ENCODE peak calls at places on chromosomes 4 and X, in nine cellular contexts. C is gastrocnemius medialis, Z is suprapubic skin, Q is psoas muscle, J is left ventricle myocardium inferior, Y is sigmoid colon, H is Panc1, X is endodermal cell, W is cardiac muscle cell. P is an unnamed sample.
A peak's percentile ranks its signal among the peaks of the same experiment; 100 is the strongest.

GRCh38 chr4:127151941-127152340 is 480.8 kb upstream of the INTU start:
- DNase-seq in C (no peak), Z (no peak), Q (no peak), J (no peak), Y (no peak), H (no peak), X (no peak), W (no peak), P (no peak)

GRCh38 chrX:71128915-71129765 is 10.7 kb downstream of the MED12 start:
- DNase-seq in C (peak; percentile 31), Z (no peak), Q (peak; percentile 58), J (peak; percentile 59), Y (peak; percentile 80), H (no peak), X (peak; percentile 88), W (peak; percentile 68), P (peak; percentile 83)

GRCh38 chr4:168183717-168184571 is 91.6 kb downstream of the ANXA10 start:
- DNase-seq in C (no peak), Z (no peak), Q (no peak), J (no peak), Y (no peak), H (peak; percentile 24), X (no peak), W (peak; percentile 59), P (no peak)

GRCh38 chr4:146776691-146777090 is 138.0 kb downstream of the POU4F2 start:
- DNase-seq in C (no peak), Z (no peak), Q (no peak), J (no peak), Y (no peak), H (no peak), X (no peak), W (no peak), P (no peak)

GRCh38 chr4:32776435-32777203 is 2056.4 kb downstream of the PCDH7 start:
- DNase-seq in C (no peak), Z (no peak), Q (no peak), J (no peak), Y (no peak), H (no peak), X (no peak), W (no peak), P (no peak)

GRCh38 chr4:48311896-48312295 is 29.4 kb upstream of the SLAIN2 start:
- DNase-seq in C (no peak), Z (no peak), Q (no peak), J (no peak), Y (no peak), H (no peak), X (no peak), W (peak; percentile 7), P (no peak)

GRCh38 chr4:176448761-176449160 is 129.0 kb downstream of the SPCS3 start:
- DNase-seq in C (no peak), Z (no peak), Q (no peak), J (no peak), Y (no peak), H (no peak), X (no peak), W (no peak), P (no peak)

GRCh38 chr4:127648061-127648460 is 15.3 kb downstream of the INTU start:
- DNase-seq in C (no peak), Z (no peak), Q (no peak), J (no peak), Y (no peak), H (no peak), X (no peak), W (no peak), P (no peak)

GRCh38 chrX:44996282-44996681 is 123.3 kb downstream of the KDM6A start:
- DNase-seq in C (no peak), Z (no peak), Q (no peak), J (no peak), Y (no peak), H (no peak), X (no peak), W (no peak), P (no peak)

GRCh38 chrX:68841251-68842049 is 12.6 kb downstream of the EFNB1 start:
- DNase-seq in C (no peak), Z (no peak), Q (no peak), J (peak; percentile 24), Y (no peak), H (no peak), X (no peak), W (no peak), P (peak; percentile 80)

GRCh38 chr4:118767109-118767508 is 68.8 kb downstream of the SEC24D start:
- DNase-seq in C (no peak), Z (no peak), Q (no peak), J (no peak), Y (no peak), H (no peak), X (no peak), W (no peak), P (no peak)

GRCh38 chr4:153533387-153533786 is 67.2 kb downstream of the TMEM131L start:
- DNase-seq in C (no peak), Z (no peak), Q (no peak), J (no peak), Y (no peak), H (no peak), X (no peak), W (no peak), P (no peak)

GRCh38 chr4:34178476-34178875 is 2065.8 kb downstream of the ARAP2 start:
- DNase-seq in C (no peak), Z (no peak), Q (no peak), J (no peak), Y (no peak), H (no peak), X (no peak), W (no peak), P (no peak)

GRCh38 chr4:7206856-7207567 is 14.7 kb downstream of the SORCS2 start:
- DNase-seq in C (peak; percentile 81), Z (no peak), Q (peak; percentile 89), J (peak; percentile 86), Y (peak; percentile 95), H (no peak), X (peak; percentile 83), W (peak; percentile 92), P (peak; percentile 64)

GRCh38 chr4:79881407-79881806 is 191.6 kb downstream of the ANTXR2 start:
- DNase-seq in C (no peak), Z (no peak), Q (no peak), J (no peak), Y (no peak), H (no peak), X (no peak), W (no peak), P (no peak)

GRCh38 chr4:26590639-26591038 is 6.8 kb downstream of the TBC1D19 start:
- DNase-seq in C (no peak), Z (no peak), Q (no peak), J (no peak), Y (no peak), H (no peak), X (no peak), W (peak; percentile 17), P (no peak)

GRCh38 chrX:2926664-2927275 is 2.4 kb downstream of the ARSD start:
- DNase-seq in C (no peak), Z (no peak), Q (no peak), J (no peak), Y (no peak), H (no peak), X (no peak), W (no peak), P (no peak)

GRCh38 chr4:127503111-127503510 is 129.6 kb upstream of the INTU start:
- DNase-seq in C (no peak), Z (no peak), Q (no peak), J (no peak), Y (no peak), H (no peak), X (no peak), W (no peak), P (no peak)

GRCh38 chr4:113976937-113977855 is 2.3 kb downstream of the ARSJ start:
- DNase-seq in C (no peak), Z (no peak), Q (no peak), J (no peak), Y (no peak), H (no peak), X (no peak), W (peak; percentile 18), P (no peak)

GRCh38 chr4:6658635-6659075 is 18.2 kb downstream of the MRFAP1 start:
- DNase-seq in C (no peak), Z (peak; percentile 78), Q (peak; percentile 44), J (peak; percentile 53), Y (no peak), H (no peak), X (peak; percentile 80), W (peak; percentile 72), P (no peak)

DNA sequence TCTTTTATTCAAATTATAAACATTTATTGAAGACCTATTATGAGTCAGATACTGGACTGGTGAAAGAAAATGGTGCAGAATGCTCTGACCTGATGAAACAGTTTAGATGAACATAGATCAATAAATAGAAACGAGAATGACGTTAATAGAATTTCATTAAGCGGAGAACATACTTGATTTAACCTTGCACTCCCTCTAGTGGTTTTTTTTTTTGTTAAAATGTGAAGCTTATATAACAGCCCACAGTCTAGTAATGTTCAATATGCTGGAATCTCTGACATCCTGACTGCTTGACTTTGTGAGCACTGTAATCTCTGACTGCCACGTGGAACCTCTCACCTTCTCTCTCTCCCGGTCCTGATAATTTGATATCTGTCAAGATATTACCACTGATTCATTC is 32.3 kb downstream of the HDAC8 start:
- DNase-seq in C (no peak), Z (no peak), Q (no peak), J (no peak), Y (no peak), H (no peak), X (no peak), W (peak; percentile 46), P (no peak)
- TF ChIP-seq CTCF in C (no peak), Z (no peak), Q (peak; percentile 36), J (peak; percentile 53), Y (no peak), H (peak; percentile 29), X (peak; percentile 63), W (peak; percentile 31), P (peak; percentile 28)

GRCh38 chrX:43702079-43702524 is 46.0 kb downstream of the MAOA start:
- DNase-seq in C (no peak), Z (no peak), Q (no peak), J (no peak), Y (no peak), H (no peak), X (no peak), W (no peak), P (no peak)
- H3K27ac ChIP-seq in C (peak overlapping the region; percentile 8), Z (peak overlapping the region; percentile 65), Q (no peak overlapping the region), J (peak overlapping the region; percentile 91), Y (peak overlapping the region; percentile 73), H (no peak overlapping the region), X (no peak overlapping the region), W (no peak overlapping the region), P (peak overlapping the region; percentile 61)

DNA sequence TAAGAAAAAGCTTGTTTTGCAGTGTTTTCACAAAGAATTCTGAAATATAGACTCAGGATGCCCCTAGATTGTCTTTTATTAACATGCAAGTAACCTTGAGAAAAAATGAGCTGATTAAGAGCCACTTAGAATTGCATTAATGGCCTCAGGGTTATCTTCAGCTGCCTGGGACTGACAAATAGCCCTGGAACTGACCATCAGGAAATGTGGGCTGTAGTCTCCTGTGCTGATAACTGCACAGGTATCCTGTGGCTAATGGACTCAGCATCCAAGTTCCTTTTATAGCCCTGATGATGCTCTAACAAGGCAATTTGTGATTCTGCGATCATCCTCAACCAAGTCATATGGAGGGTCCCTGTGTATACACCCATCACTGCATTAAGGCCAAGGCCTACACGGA is 17.0 kb downstream of the CA5B start:
- DNase-seq in C (no peak), Z (no peak), Q (no peak), J (no peak), Y (no peak), H (no peak), X (no peak), W (no peak), P (no peak)
- H3K4me3 ChIP-seq in C (no peak overlapping the region), Z (no peak overlapping the region), Q (no peak overlapping the region), J (no peak overlapping the region), Y (no peak overlapping the region), H (no peak overlapping the region), X (no peak overlapping the region), W (no peak overlapping the region), P (no peak overlapping the region)

GRCh38 chr4:39658756-39659155 is 20.1 kb upstream of the SMIM14 start:
- DNase-seq in C (no peak), Z (no peak), Q (no peak), J (no peak), Y (no peak), H (no peak), X (no peak), W (no peak), P (no peak)
- TF ChIP-seq CTCF in C (no peak), Z (no peak), Q (no peak), J (no peak), Y (no peak), H (peak; percentile 66), X (peak; percentile 31), W (peak; percentile 51), P (no peak)